ENCODE peak calls at places on chromosomes 7 and 10, in nine cellular contexts. H, G, S, O, A, P, Y, I and Q are unnamed samples.

GRCh38 chr10:95430231-95430951 is 130.8 kb downstream of the SORBS1 start:
- DNase-seq in S (peak), P (peak), Y (peak), A (no peak), H (peak), G (peak), I (no peak), O (peak), Q (no peak)

GRCh38 chr7:121961491-121961890 is 88.5 kb downstream of the PTPRZ1 start:
- DNase-seq in H (no peak), I (no peak), Y (no peak), O (peak), P (no peak), A (no peak), G (no peak), S (no peak), Q (no peak)

GRCh38 chr10:60717852-60718251 is 60.4 kb upstream of the CDK1 start:
- DNase-seq in I (no peak), O (no peak), P (no peak), Y (no peak), A (no peak), S (peak), G (no peak), H (no peak), Q (no peak)

GRCh38 chr7:41955475-41956243 is 252.8 kb upstream of the INHBA start:
- DNase-seq in H (no peak), I (peak), O (peak), Y (peak), P (peak), G (peak), S (no peak), A (peak), Q (no peak)

GRCh38 chr10:117370205-117370604 is 5.0 kb downstream of the PDZD8 start:
- DNase-seq in H (no peak), P (no peak), Y (no peak), S (no peak), A (no peak), O (peak), I (no peak), G (peak), Q (no peak)

GRCh38 chr10:75922435-75922834 is 491.0 kb downstream of the LRMDA start:
- DNase-seq in P (no peak), A (no peak), O (peak), S (no peak), I (no peak), Y (no peak), H (no peak), G (peak), Q (no peak)

GRCh38 chr10:116402858-116403257 is 24.8 kb upstream of the PNLIPRP3 start:
- DNase-seq in G (no peak), P (no peak), A (no peak), S (no peak), I (no peak), H (no peak), Y (no peak), O (no peak), Q (no peak)

GRCh38 chr10:58608826-58609225 is 96.2 kb downstream of the BICC1 start:
- DNase-seq in S (no peak), Y (no peak), O (peak), A (no peak), P (no peak), H (no peak), G (no peak), I (no peak), Q (no peak)

GRCh38 chr7:143360788-143361551 is 1.5 kb downstream of the FAM131B start:
- DNase-seq in I (no peak), Y (no peak), H (no peak), G (no peak), P (peak), O (no peak), A (no peak), S (no peak), Q (no peak)

GRCh38 chr7:43648725-43649406 is 66.0 kb downstream of the STK17A start:
- DNase-seq in I (no peak), A (no peak), P (no peak), S (peak), G (peak), Y (peak), O (peak), H (no peak), Q (peak)

GRCh38 chr10:114829160-114829909 is 7.8 kb downstream of the FHIP2A start:
- DNase-seq in Y (no peak), I (no peak), G (no peak), P (no peak), H (no peak), S (no peak), A (no peak), O (no peak), Q (no peak)

GRCh38 chr10:29141761-29142160 is 147.1 kb upstream of the LYZL1 start:
- DNase-seq in G (no peak), O (peak), P (no peak), S (no peak), A (no peak), H (no peak), Y (peak), I (no peak), Q (no peak)

GRCh38 chr10:110487411-110488123 is 10.1 kb upstream of the DUSP5 start:
- DNase-seq in G (peak), H (no peak), A (no peak), Y (no peak), S (no peak), O (no peak), P (no peak), I (no peak), Q (no peak)

GRCh38 chr10:22468570-22469320 is 123.4 kb downstream of the SPAG6 start:
- DNase-seq in O (no peak), A (no peak), H (no peak), P (no peak), I (no peak), G (no peak), S (no peak), Y (no peak), Q (no peak)

GRCh38 chr10:123522702-123523312 is 143.3 kb upstream of the GPR26 start:
- DNase-seq in A (no peak), H (no peak), S (peak), P (no peak), G (no peak), I (no peak), Y (no peak), O (no peak), Q (no peak)

GRCh38 chr7:7869036-7869435 is 99.6 kb upstream of the GLCCI1 start:
- DNase-seq in P (no peak), G (no peak), O (no peak), H (no peak), S (no peak), Y (no peak), I (no peak), A (no peak), Q (no peak)

GRCh38 chr10:28839600-28840007 is 162.3 kb downstream of the BAMBI start:
- DNase-seq in O (no peak), A (no peak), Y (peak), I (no peak), H (no peak), P (peak), S (no peak), G (no peak), Q (no peak)

GRCh38 chr10:99394761-99395386 is 35.5 kb downstream of the GOT1 start:
- DNase-seq in P (no peak), A (no peak), H (no peak), Y (no peak), G (peak), S (no peak), I (peak), O (no peak), Q (no peak)

GRCh38 chr10:8054498-8055407 is at the start of gene GATA3:
- DNase-seq in I (peak), A (peak), O (peak), S (peak), P (no peak), H (no peak), G (no peak), Y (peak), Q (peak)

GRCh38 chr7:54080525-54080924 is 461.6 kb upstream of the VSTM2A start:
- DNase-seq in Y (no peak), A (no peak), S (no peak), H (no peak), P (no peak), G (no peak), O (no peak), I (no peak), Q (no peak)

GRCh38 chr10:72315611-72316385 is 38.9 kb downstream of the DNAJB12 start:
- DNase-seq in I (peak), A (peak), O (peak), H (no peak), S (no peak), P (peak), Y (peak), G (peak), Q (no peak)

GRCh38 chr7:234041-234711 is 41.8 kb downstream of the FAM20C start:
- DNase-seq in A (peak), G (peak), O (peak), P (no peak), H (no peak), S (no peak), Y (no peak), I (no peak), Q (no peak)

GRCh38 chr10:47031251-47031952 is 120.2 kb downstream of the PTPN20 start:
- DNase-seq in Y (no peak), I (peak), A (peak), H (no peak), P (no peak), O (peak), G (peak), S (peak), Q (peak)
- TF ChIP-seq CTCF in Y (no peak), I (no peak), A (no peak), H (peak), P (no peak), O (no peak), G (peak), S (peak), Q (no peak)

GRCh38 chr7:134031835-134032617 is 95.1 kb upstream of the LRGUK start:
- DNase-seq in I (no peak), S (no peak), Y (no peak), P (no peak), A (no peak), G (peak), O (no peak), H (no peak), Q (peak)
- TF ChIP-seq CTCF in I (no peak), S (no peak), Y (no peak), P (no peak), A (no peak), G (no peak), O (no peak), H (no peak), Q (no peak)

GRCh38 chr7:149838992-149839408 is 825 bp downstream of the ZNF862 start:
- DNase-seq in Y (no peak), A (no peak), O (peak), G (peak), P (no peak), I (no peak), S (no peak), H (no peak), Q (no peak)
- TF ChIP-seq CTCF in Y (no peak), A (no peak), O (no peak), G (no peak), P (no peak), I (no peak), S (no peak), H (no peak), Q (no peak)

DNA sequence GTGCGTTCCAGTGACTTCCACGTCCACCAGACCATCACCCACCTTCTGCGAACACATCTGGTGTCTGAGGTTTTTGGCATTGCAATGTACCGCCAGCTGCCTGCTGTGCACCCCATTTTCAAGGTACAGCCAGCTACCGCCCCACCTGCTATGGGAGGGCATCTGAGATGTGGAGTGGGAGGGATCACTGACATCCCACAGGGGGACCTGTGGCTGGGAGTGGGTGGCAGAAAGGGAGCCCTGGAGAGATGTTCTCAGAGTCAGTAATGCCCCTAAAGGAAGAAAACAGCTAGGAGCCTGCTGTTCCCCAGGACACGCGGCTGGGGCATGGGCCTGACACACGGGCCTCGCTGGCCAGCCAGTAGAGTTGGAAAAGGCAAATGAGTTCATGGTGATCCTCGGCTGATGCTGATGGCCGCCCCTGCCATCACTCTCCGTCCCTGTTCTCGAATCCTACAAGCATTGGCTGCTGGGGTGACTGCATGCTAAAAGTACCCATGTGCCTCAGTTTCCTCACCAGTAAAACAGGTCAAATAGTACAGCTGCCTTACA is 66.6 kb downstream of the ALOX5 start:
- DNase-seq in Y (no peak), G (no peak), I (peak), H (no peak), A (no peak), S (no peak), P (no peak), O (no peak), Q (no peak)
- TF ChIP-seq CTCF in Y (no peak), G (no peak), I (no peak), H (no peak), A (no peak), S (no peak), P (no peak), O (no peak), Q (no peak)

GRCh38 chr7:117157121-117157870 is 165.6 kb downstream of the WNT2 start:
- DNase-seq in G (peak), A (peak), S (no peak), Y (no peak), O (peak), P (peak), I (peak), H (no peak), Q (no peak)
- TF ChIP-seq CTCF in G (peak), A (no peak), S (no peak), Y (no peak), O (peak), P (no peak), I (no peak), H (no peak), Q (no peak)

GRCh38 chr7:93884541-93884940 is 6.0 kb downstream of the TFPI2 start:
- DNase-seq in H (no peak), I (no peak), S (no peak), O (no peak), Y (no peak), G (peak), A (no peak), P (no peak), Q (no peak)

GRCh38 chr7:93883917-93884345 is 6.6 kb downstream of the TFPI2 start:
- DNase-seq in I (no peak), H (no peak), S (no peak), G (no peak), A (no peak), O (no peak), Y (no peak), P (no peak), Q (no peak)

GRCh38 chr7:93883078-93883916 is 7.3 kb downstream of the TFPI2 start:
- DNase-seq in S (no peak), I (no peak), H (no peak), O (peak), Y (no peak), G (no peak), A (no peak), P (no peak), Q (no peak)

GRCh38 chr7:93879356-93879755 is 11.2 kb downstream of the TFPI2 start:
- DNase-seq in S (no peak), H (no peak), P (no peak), Y (no peak), O (no peak), G (no peak), I (no peak), A (no peak), Q (no peak)

DNA sequence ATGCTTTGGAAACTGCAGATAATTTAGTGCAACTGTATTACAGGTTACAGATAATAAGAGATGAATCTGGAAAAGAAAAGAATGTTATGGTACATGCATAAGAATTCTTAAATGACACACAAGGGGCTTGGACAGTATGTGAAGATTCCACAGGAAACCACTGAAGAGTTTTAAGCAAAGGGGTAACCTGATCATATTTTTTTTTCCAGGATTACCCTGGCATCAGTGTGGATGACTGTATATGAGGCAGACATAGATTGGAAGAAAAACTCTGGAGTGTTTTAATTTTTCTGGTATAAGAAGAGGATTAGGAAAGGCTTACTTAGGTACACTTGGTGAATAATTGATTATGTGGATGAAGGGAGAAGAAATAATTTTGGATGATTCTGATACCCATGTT is 8.1 kb downstream of the TFPI2 start:
- DNase-seq in H (no peak), I (no peak), P (no peak), O (no peak), Y (no peak), S (no peak), G (no peak), A (no peak), Q (no peak)
- TF ChIP-seq CTCF in H (no peak), I (no peak), P (no peak), O (no peak), Y (no peak), S (no peak), G (no peak), A (no peak), Q (no peak)

GRCh38 chr7:74401137-74401859 is 52.4 kb upstream of the GTF2IRD1 start:
- DNase-seq in A (peak), I (peak), S (peak), P (peak), O (peak), G (peak), Y (peak), H (peak), Q (peak)
- TF ChIP-seq CTCF in A (peak), I (peak), S (peak), P (peak), O (peak), G (peak), Y (peak), H (peak), Q (peak)

GRCh38 chr7:140230862-140231778 is 54.3 kb upstream of the KDM7A start:
- DNase-seq in H (peak), O (peak), G (peak), P (no peak), S (no peak), I (peak), A (peak), Y (peak), Q (peak)
- TF ChIP-seq CTCF in H (no peak), O (no peak), G (peak), P (no peak), S (no peak), I (no peak), A (no peak), Y (no peak), Q (no peak)

GRCh38 chr7:96203781-96204180 is 118.1 kb downstream of the SLC25A13 start:
- DNase-seq in Y (no peak), O (no peak), S (no peak), H (no peak), A (no peak), I (no peak), G (no peak), P (no peak), Q (no peak)
- TF ChIP-seq CTCF in Y (no peak), O (no peak), S (no peak), H (no peak), A (no peak), I (no peak), G (no peak), P (no peak), Q (no peak)